ENCODE peak calls at places on chromosomes 5 and 9, in four cellular contexts. V is sigmoid colon, H is right cardiac atrium, C is K562. B is an unnamed sample. For H3K4me1 and H3K9me3, the result is how much of the 10 kb centered on the place peaks cover.

GRCh38 chr9:117266855-117267497 is 147.9 kb downstream of the ASTN2 start:
- DNase-seq in V (no peak), H (no peak), C (no peak), B (no peak)

GRCh38 chr5:61916621-61917620 is 389.1 kb upstream of the KIF2A start:
- DNase-seq in V (no peak), H (no peak), C (peak), B (no peak)

GRCh38 chr5:133130387-133131118 is 78.7 kb downstream of the HSPA4 start:
- DNase-seq in V (no peak), H (no peak), C (no peak), B (no peak)

GRCh38 chr5:65327582-65327981 is 154.1 kb downstream of the ADAMTS6 start:
- DNase-seq in V (no peak), H (no peak), C (no peak), B (no peak)

GRCh38 chr9:136847065-136847826 is 2.0 kb upstream of the PHPT1 start:
- DNase-seq in V (no peak), H (peak), C (peak), B (no peak)

GRCh38 chr5:173342813-173343435 is 14.7 kb upstream of the STC2 start:
- DNase-seq in V (no peak), H (no peak), C (no peak), B (no peak)

GRCh38 chr5:10021248-10021647 is 228.4 kb downstream of the ATPSCKMT start:
- DNase-seq in V (no peak), H (no peak), C (no peak), B (no peak)

GRCh38 chr5:37715361-37715760 is 124.5 kb downstream of the GDNF start:
- DNase-seq in V (no peak), H (no peak), C (no peak), B (no peak)

GRCh38 chr9:95086564-95086955 is 230.9 kb downstream of the FANCC start:
- DNase-seq in V (no peak), H (no peak), C (no peak), B (no peak)

GRCh38 chr5:163436515-163436914 is 880 bp upstream of the CCNG1 start:
- DNase-seq in V (no peak), H (no peak), C (peak), B (no peak)

GRCh38 chr9:97593960-97594359 is 39.2 kb downstream of the TSTD2 start:
- DNase-seq in V (no peak), H (no peak), C (no peak), B (no peak)

GRCh38 chr5:76319673-76320072 is 83.4 kb upstream of the IQGAP2 start:
- DNase-seq in V (no peak), H (no peak), C (peak), B (no peak)

GRCh38 chr9:72129271-72130156 is 19.7 kb upstream of the GDA start:
- DNase-seq in V (no peak), H (no peak), C (no peak), B (no peak)

GRCh38 chr5:150122158-150122510 is 33.5 kb downstream of the PDGFRB start:
- DNase-seq in V (no peak), H (peak), C (peak), B (no peak)

GRCh38 chr9:131406567-131407436 is 12.9 kb downstream of the PRRC2B start:
- DNase-seq in V (no peak), H (no peak), C (no peak), B (no peak)

GRCh38 chr5:134446938-134447337 is 35.3 kb upstream of the CDKN2AIPNL start:
- DNase-seq in V (no peak), H (no peak), C (no peak), B (no peak)

GRCh38 chr5:67160985-67161384 is 35.6 kb downstream of the CD180 start:
- DNase-seq in V (no peak), H (no peak), C (no peak), B (no peak)

GRCh38 chr5:179762781-179763176 is 30.2 kb downstream of the MAML1 start:
- DNase-seq in V (no peak), H (no peak), C (no peak), B (no peak)
- H3K4me1 ChIP-seq in V (half or more), H (under half), C (half or more), B (under half)

DNA sequence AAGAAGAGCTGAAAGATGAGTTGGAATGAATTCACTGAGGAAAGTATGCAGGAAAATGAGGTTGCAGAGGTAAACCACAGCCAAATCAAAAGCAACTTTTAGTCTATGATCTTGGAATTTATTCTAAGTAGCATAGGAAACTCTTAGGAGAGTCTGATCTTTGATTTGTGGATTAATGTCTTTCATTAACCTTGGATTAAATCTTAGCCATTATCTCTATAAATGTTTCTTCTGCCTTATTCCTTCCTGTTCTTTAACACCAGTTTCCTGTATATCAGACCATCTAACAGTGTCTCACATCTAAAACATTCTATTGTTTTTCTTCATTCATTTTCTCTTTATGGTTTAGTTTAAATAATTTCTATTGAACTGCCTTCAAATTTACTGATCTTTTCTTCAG is 187.2 kb upstream of the ANKRD55 start:
- DNase-seq in V (no peak), H (no peak), C (no peak), B (no peak)
- H3K9me3 ChIP-seq in V (under half), H (under half), C (under half), B (under half)

DNA sequence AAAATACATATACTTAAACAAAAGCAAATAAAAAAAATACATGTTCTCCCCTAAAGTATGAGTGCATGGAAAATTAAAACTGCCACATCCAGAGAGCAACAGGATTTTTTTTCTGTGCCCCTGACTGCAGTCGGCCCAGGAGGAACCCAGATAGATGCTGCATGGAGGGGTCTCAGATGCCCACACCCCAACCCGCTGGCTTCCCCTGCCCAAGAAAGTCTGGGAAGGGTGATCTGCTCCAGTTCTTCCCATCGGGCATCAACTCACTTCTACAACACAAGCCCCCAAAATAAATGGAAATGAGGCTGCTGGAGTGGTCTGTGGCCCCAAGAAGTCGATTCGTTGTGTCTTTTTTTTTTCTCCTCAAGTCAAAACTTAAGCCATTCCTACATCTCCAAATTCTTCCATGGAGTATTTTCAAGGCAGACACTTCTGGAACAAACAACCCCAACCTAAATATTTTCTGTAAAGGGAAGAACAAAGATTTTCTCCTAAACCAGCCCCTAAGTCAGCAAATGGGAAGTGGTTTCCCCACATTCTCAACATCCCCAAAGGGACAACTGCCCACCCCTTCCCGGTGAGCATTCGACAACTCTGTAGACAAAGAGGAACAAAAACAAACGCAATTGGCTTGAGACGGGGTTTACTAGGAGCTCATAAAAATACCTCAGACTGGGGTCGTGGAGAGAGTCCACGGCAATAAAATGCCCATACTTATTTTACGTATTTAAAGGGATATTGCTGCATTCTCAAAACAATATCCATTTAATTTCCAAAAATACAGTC is 46.7 kb downstream of the ROR2 start:
- DNase-seq in V (peak), H (no peak), C (no peak), B (no peak)
- H3K27ac ChIP-seq in V (peak), H (no peak), C (peak), B (no peak)

GRCh38 chr9:15299374-15299939 is 7.6 kb downstream of the TTC39B start:
- DNase-seq in V (no peak), H (no peak), C (no peak), B (peak)
- H3K4me1 ChIP-seq in V (under half), H (under half), C (under half), B (half or more)

B was measured in naive thymus-derived CD4-positive, alpha-beta T cell.